ENCODE peak calls at places on chromosomes 16 and 17, in six cellular contexts. M is PC-9, F is retinal pigment epithelial cell, B is lower lobe of right lung, N is AG10803, Z is tibial artery. C is an unnamed sample.

GRCh38 chr17:69445132-69445531 is 30.6 kb downstream of the MAP2K6 start:
- DNase-seq in M (no peak), F (no peak), B (no peak), N (no peak), Z (no peak), C (no peak)

GRCh38 chr17:82932146-82933005 is 92.6 kb upstream of the ZNF750 start:
- DNase-seq in M (no peak), F (no peak), B (peak), N (peak), Z (no peak), C (peak)

GRCh38 chr17:35373532-35373983 is at the start of gene SLFN11:
- DNase-seq in M (no peak), F (no peak), B (peak), N (peak), Z (peak), C (peak)

GRCh38 chr17:76969598-76970172 is 101.5 kb downstream of the MGAT5B start:
- DNase-seq in M (peak), F (no peak), B (no peak), N (no peak), Z (no peak), C (no peak)

GRCh38 chr17:32917081-32917480 is 10.9 kb upstream of the TMEM98 start:
- DNase-seq in M (no peak), F (no peak), B (no peak), N (no peak), Z (no peak), C (no peak)

GRCh38 chr17:40322417-40323315 is 13.7 kb downstream of the RARA start:
- DNase-seq in M (peak), F (no peak), B (peak), N (peak), Z (peak), C (no peak)

GRCh38 chr17:32755045-32755805 is 121.7 kb downstream of the MYO1D start:
- DNase-seq in M (peak), F (peak), B (no peak), N (peak), Z (no peak), C (peak)

GRCh38 chr17:48335858-48336500 is 94.0 kb downstream of the SKAP1 start:
- DNase-seq in M (peak), F (no peak), B (no peak), N (peak), Z (no peak), C (peak)

GRCh38 chr17:74960739-74961342 is 11.7 kb downstream of the HID1 start:
- DNase-seq in M (no peak), F (no peak), B (peak), N (peak), Z (no peak), C (no peak)

GRCh38 chr16:85389679-85390470 is 223.2 kb upstream of the GSE1 start:
- DNase-seq in M (no peak), F (no peak), B (peak), N (no peak), Z (no peak), C (no peak)

GRCh38 chr17:36919407-36919968 is 17.8 kb upstream of the LHX1 start:
- DNase-seq in M (no peak), F (no peak), B (no peak), N (no peak), Z (no peak), C (no peak)

GRCh38 chr16:14325921-14326401 is 254.8 kb downstream of the MRTFB start:
- DNase-seq in M (no peak), F (peak), B (no peak), N (peak), Z (no peak), C (no peak)

GRCh38 chr17:36856169-36856568 is 81.1 kb upstream of the LHX1 start:
- DNase-seq in M (peak), F (no peak), B (no peak), N (no peak), Z (no peak), C (no peak)

GRCh38 chr17:14780116-14780515 is 479.2 kb downstream of the HS3ST3B1 start:
- DNase-seq in M (no peak), F (no peak), B (no peak), N (no peak), Z (no peak), C (no peak)

GRCh38 chr16:87227651-87228015 is 89.6 kb downstream of the C16orf95 start:
- DNase-seq in M (no peak), F (no peak), B (no peak), N (no peak), Z (no peak), C (no peak)

GRCh38 chr17:80202197-80202596 is 17.9 kb downstream of the SGSH start:
- DNase-seq in M (no peak), F (no peak), B (no peak), N (no peak), Z (no peak), C (no peak)

GRCh38 chr16:47858333-47859067 is 297.3 kb downstream of the ABCC12 start:
- DNase-seq in M (no peak), F (no peak), B (no peak), N (no peak), Z (no peak), C (no peak)

GRCh38 chr16:84044108-84044488 is 1.5 kb upstream of the SLC38A8 start:
- DNase-seq in M (no peak), F (no peak), B (peak), N (peak), Z (no peak), C (no peak)

GRCh38 chr17:32491371-32492280 is 4.8 kb downstream of the CDK5R1 start:
- DNase-seq in M (no peak), F (no peak), B (no peak), N (no peak), Z (no peak), C (no peak)

GRCh38 chr16:2212362-2213324 is 2.0 kb upstream of the BRICD5 start:
- DNase-seq in M (peak), F (no peak), B (peak), N (no peak), Z (no peak), C (no peak)